ENCODE peak calls at places on chromosome 18, in eight cellular contexts. A is NCI-H748 treated with DMSO at 0.1 percent for 48 hours, E is BE2C, K is AG09319, L is islet precursor cell, Y is GM23338, X is A172, B is GM23248. F is an unnamed sample.

GRCh38 chr18:47772374-47773248 is 157.8 kb downstream of the SMAD2 start:
- DNase-seq in A (peak; percentile 44), E (peak; percentile 65), K (peak; percentile 15), L (peak; percentile 89), Y (peak; percentile 81), X (peak; percentile 64), B (peak; percentile 69), F (peak; percentile 75)

GRCh38 chr18:70454705-70455322 is 166.0 kb downstream of the SOCS6 start:
- DNase-seq in A (peak; percentile 63), E (peak; percentile 34), K (peak; percentile 24), L (no peak), Y (peak; percentile 81), X (peak; percentile 62), B (peak; percentile 85), F (peak; percentile 57)

GRCh38 chr18:13611058-13611615 is 115.2 kb downstream of the FAM210A start:
- DNase-seq in A (no peak), E (no peak), K (no peak), L (no peak), Y (peak; percentile 28), X (no peak), B (peak; percentile 66), F (peak; percentile 73)

GRCh38 chr18:3340682-3341097 is 78.8 kb downstream of the MYL12B start:
- DNase-seq in A (no peak), E (no peak), K (no peak), L (peak; percentile 69), Y (no peak), X (peak; percentile 55), B (peak; percentile 32), F (no peak)

GRCh38 chr18:74778191-74778847 is 180.6 kb downstream of the ZNF407 start:
- DNase-seq in A (no peak), E (no peak), K (no peak), L (no peak), Y (no peak), X (no peak), B (peak; percentile 53), F (no peak)

GRCh38 chr18:58784601-58785137 is 80.0 kb upstream of the ZNF532 start:
- DNase-seq in A (no peak), E (no peak), K (no peak), L (peak; percentile 96), Y (peak; percentile 51), X (no peak), B (no peak), F (peak; percentile 39)

GRCh38 chr18:12046751-12047335 is 46.8 kb upstream of the ANKRD62 start:
- DNase-seq in A (no peak), E (no peak), K (no peak), L (peak; percentile 60), Y (peak; percentile 45), X (no peak), B (no peak), F (no peak)

GRCh38 chr18:32742620-32743019 is 30.2 kb downstream of the KLHL14 start:
- DNase-seq in A (no peak), E (no peak), K (no peak), L (peak; percentile 52), Y (peak; percentile 32), X (no peak), B (no peak), F (peak; percentile 18)

GRCh38 chr18:54702687-54703086 is 111.6 kb downstream of the DYNAP start:
- DNase-seq in A (no peak), E (no peak), K (no peak), L (no peak), Y (no peak), X (no peak), B (peak; percentile 35), F (no peak)

GRCh38 chr18:10864722-10865121 is 284.6 kb downstream of the PIEZO2 start:
- DNase-seq in A (no peak), E (no peak), K (no peak), L (no peak), Y (no peak), X (no peak), B (no peak), F (no peak)

GRCh38 chr18:8081872-8082553 is 514.9 kb downstream of the PTPRM start:
- DNase-seq in A (peak; percentile 92), E (no peak), K (no peak), L (no peak), Y (no peak), X (no peak), B (no peak), F (peak; percentile 84)

GRCh38 chr18:39453882-39454281 is 1888.3 kb upstream of the CELF4 start:
- DNase-seq in A (no peak), E (no peak), K (peak; percentile 5), L (no peak), Y (no peak), X (peak; percentile 57), B (peak; percentile 65), F (peak; percentile 82)

GRCh38 chr18:51666717-51667320 is 469.3 kb upstream of the MEX3C start:
- DNase-seq in A (peak; percentile 84), E (peak; percentile 70), K (no peak), L (no peak), Y (peak; percentile 5), X (peak; percentile 1), B (peak; percentile 10), F (peak; percentile 92)

GRCh38 chr18:78861706-78862105 is 117.9 kb upstream of the SALL3 start:
- DNase-seq in A (no peak), E (no peak), K (no peak), L (no peak), Y (no peak), X (no peak), B (no peak), F (no peak)

GRCh38 chr18:80244956-80245730 is 2.2 kb downstream of the PARD6G start:
- DNase-seq in A (no peak), E (no peak), K (no peak), L (peak; percentile 46), Y (no peak), X (no peak), B (no peak), F (no peak)

GRCh38 chr18:67428805-67429204 is 87.7 kb downstream of the DSEL start:
- DNase-seq in A (no peak), E (no peak), K (peak; percentile 69), L (no peak), Y (no peak), X (no peak), B (peak; percentile 38), F (no peak)

GRCh38 chr18:13915973-13916372 is 637 bp upstream of the MC2R start:
- DNase-seq in A (no peak), E (no peak), K (no peak), L (no peak), Y (no peak), X (no peak), B (no peak), F (no peak)

GRCh38 chr18:43587538-43588153 is 310.4 kb upstream of the SYT4 start:
- DNase-seq in A (peak; percentile 48), E (no peak), K (peak; percentile 8), L (no peak), Y (peak; percentile 55), X (peak; percentile 19), B (peak; percentile 57), F (peak; percentile 73)

GRCh38 chr18:48829443-48830149 is 121.2 kb downstream of the SMAD7 start:
- DNase-seq in A (no peak), E (no peak), K (no peak), L (peak; percentile 83), Y (peak; percentile 70), X (no peak), B (no peak), F (peak; percentile 36)

F was measured in COR-L47.